ENCODE peak calls at places on chromosomes 6 and 20, in six cellular contexts. One of them, this sample, is unnamed.
A peak's percentile ranks its signal among the peaks of the same experiment; 100 is the strongest.

GRCh38 chr20:891121-892080 is 24.7 kb downstream of the ANGPT4 start:
- DNase-seq in right atrium auricular region: peak; percentile 74
- DNase-seq in astrocyte of the cerebellum: peak; percentile 52
- DNase-seq in foreskin fibroblast: no peak
- DNase-seq in natural killer cell: no peak
- DNase-seq in lower lobe of right lung: no peak
- DNase-seq in this sample: peak; percentile 80

GRCh38 chr20:22652685-22653568 is 68.6 kb upstream of the FOXA2 start:
- DNase-seq in astrocyte of the cerebellum: no peak
- DNase-seq in lower lobe of right lung: no peak
- DNase-seq in right atrium auricular region: no peak
- DNase-seq in natural killer cell: no peak
- DNase-seq in foreskin fibroblast: no peak
- DNase-seq in this sample: no peak

GRCh38 chr6:137657351-137657911 is 163.2 kb upstream of the OLIG3 start:
- DNase-seq in right atrium auricular region: no peak
- DNase-seq in natural killer cell: no peak
- DNase-seq in foreskin fibroblast: no peak
- DNase-seq in lower lobe of right lung: no peak
- DNase-seq in astrocyte of the cerebellum: no peak
- DNase-seq in this sample: no peak

GRCh38 chr6:134074151-134074712 is 21.8 kb upstream of the SLC2A12 start:
- DNase-seq in right atrium auricular region: no peak
- DNase-seq in lower lobe of right lung: no peak
- DNase-seq in foreskin fibroblast: no peak
- DNase-seq in natural killer cell: no peak
- DNase-seq in astrocyte of the cerebellum: no peak
- DNase-seq in this sample: no peak

GRCh38 chr6:157090736-157091135 is 232.6 kb downstream of the TMEM242 start:
- DNase-seq in astrocyte of the cerebellum: no peak
- DNase-seq in lower lobe of right lung: no peak
- DNase-seq in foreskin fibroblast: no peak
- DNase-seq in natural killer cell: no peak
- DNase-seq in right atrium auricular region: no peak
- DNase-seq in this sample: no peak

GRCh38 chr6:36169023-36170007 is 27.2 kb upstream of the BRPF3 start:
- DNase-seq in foreskin fibroblast: no peak
- DNase-seq in right atrium auricular region: no peak
- DNase-seq in lower lobe of right lung: no peak
- DNase-seq in astrocyte of the cerebellum: no peak
- DNase-seq in natural killer cell: no peak
- DNase-seq in this sample: no peak

GRCh38 chr20:4601630-4602296 is 119.9 kb upstream of the PRND start:
- DNase-seq in lower lobe of right lung: no peak
- DNase-seq in right atrium auricular region: no peak
- DNase-seq in natural killer cell: no peak
- DNase-seq in astrocyte of the cerebellum: no peak
- DNase-seq in foreskin fibroblast: no peak
- DNase-seq in this sample: no peak

GRCh38 chr6:91106083-91106482 is 519.2 kb upstream of the MAP3K7 start:
- DNase-seq in astrocyte of the cerebellum: no peak
- DNase-seq in right atrium auricular region: no peak
- DNase-seq in natural killer cell: no peak
- DNase-seq in foreskin fibroblast: no peak
- DNase-seq in lower lobe of right lung: no peak
- DNase-seq in this sample: no peak

GRCh38 chr6:80404889-80405288 is 298.4 kb downstream of the BCKDHB start:
- DNase-seq in lower lobe of right lung: no peak
- DNase-seq in foreskin fibroblast: no peak
- DNase-seq in natural killer cell: no peak
- DNase-seq in right atrium auricular region: no peak
- DNase-seq in astrocyte of the cerebellum: no peak
- DNase-seq in this sample: no peak

GRCh38 chr6:91434135-91434534 is 847.3 kb upstream of the MAP3K7 start:
- DNase-seq in astrocyte of the cerebellum: no peak
- DNase-seq in right atrium auricular region: no peak
- DNase-seq in lower lobe of right lung: no peak
- DNase-seq in natural killer cell: no peak
- DNase-seq in foreskin fibroblast: no peak
- DNase-seq in this sample: no peak

GRCh38 chr20:56762401-56762800 is 133.3 kb downstream of the TFAP2C start:
- DNase-seq in natural killer cell: no peak
- DNase-seq in right atrium auricular region: no peak
- DNase-seq in foreskin fibroblast: no peak
- DNase-seq in lower lobe of right lung: no peak
- DNase-seq in astrocyte of the cerebellum: no peak
- DNase-seq in this sample: no peak

GRCh38 chr6:35370799-35371493 is 28.6 kb downstream of the PPARD start:
- DNase-seq in lower lobe of right lung: peak; percentile 55
- DNase-seq in astrocyte of the cerebellum: no peak
- DNase-seq in right atrium auricular region: no peak
- DNase-seq in natural killer cell: no peak
- DNase-seq in foreskin fibroblast: no peak
- DNase-seq in this sample: peak; percentile 84

GRCh38 chr6:136312975-136313374 is 23.3 kb upstream of the BCLAF1 start:
- DNase-seq in astrocyte of the cerebellum: no peak
- DNase-seq in natural killer cell: no peak
- DNase-seq in foreskin fibroblast: no peak
- DNase-seq in right atrium auricular region: no peak
- DNase-seq in lower lobe of right lung: no peak
- DNase-seq in this sample: no peak

GRCh38 chr6:35048631-35049083 is 92.5 kb downstream of the TCP11 start:
- DNase-seq in lower lobe of right lung: no peak
- DNase-seq in natural killer cell: no peak
- DNase-seq in right atrium auricular region: no peak
- DNase-seq in astrocyte of the cerebellum: peak; percentile 59
- DNase-seq in foreskin fibroblast: peak; percentile 73
- DNase-seq in this sample: peak; percentile 78

GRCh38 chr6:105681061-105681460 is 278.2 kb upstream of the PREP start:
- DNase-seq in natural killer cell: no peak
- DNase-seq in astrocyte of the cerebellum: no peak
- DNase-seq in right atrium auricular region: no peak
- DNase-seq in foreskin fibroblast: no peak
- DNase-seq in lower lobe of right lung: no peak
- DNase-seq in this sample: no peak

GRCh38 chr6:149060985-149061760 is 256.3 kb upstream of the TAB2 start:
- DNase-seq in foreskin fibroblast: no peak
- DNase-seq in right atrium auricular region: no peak
- DNase-seq in astrocyte of the cerebellum: no peak
- DNase-seq in lower lobe of right lung: no peak
- DNase-seq in natural killer cell: no peak
- DNase-seq in this sample: no peak

GRCh38 chr20:10571313-10571815 is 102.4 kb downstream of the JAG1 start:
- DNase-seq in foreskin fibroblast: no peak
- DNase-seq in right atrium auricular region: no peak
- DNase-seq in lower lobe of right lung: no peak
- DNase-seq in astrocyte of the cerebellum: no peak
- DNase-seq in natural killer cell: no peak
- DNase-seq in this sample: no peak

GRCh38 chr6:35973670-35974222 is 50.7 kb downstream of the SLC26A8 start:
- DNase-seq in lower lobe of right lung: no peak
- DNase-seq in foreskin fibroblast: no peak
- DNase-seq in natural killer cell: no peak
- DNase-seq in astrocyte of the cerebellum: no peak
- DNase-seq in right atrium auricular region: no peak
- DNase-seq in this sample: no peak

GRCh38 chr6:157148391-157149323 is 174.7 kb downstream of the TMEM242 start:
- DNase-seq in lower lobe of right lung: no peak
- DNase-seq in natural killer cell: no peak
- DNase-seq in astrocyte of the cerebellum: peak; percentile 91
- DNase-seq in foreskin fibroblast: peak; percentile 94
- DNase-seq in right atrium auricular region: no peak
- DNase-seq in this sample: no peak

GRCh38 chr6:4969609-4970285 is 34.1 kb downstream of the RPP40 start:
- DNase-seq in astrocyte of the cerebellum: no peak
- DNase-seq in foreskin fibroblast: no peak
- DNase-seq in natural killer cell: no peak
- DNase-seq in right atrium auricular region: no peak
- DNase-seq in lower lobe of right lung: no peak
- DNase-seq in this sample: no peak

GRCh38 chr6:35170166-35170565 is 29.0 kb upstream of the TCP11 start:
- DNase-seq in foreskin fibroblast: peak; percentile 76
- DNase-seq in natural killer cell: no peak
- DNase-seq in astrocyte of the cerebellum: no peak
- DNase-seq in lower lobe of right lung: no peak
- DNase-seq in right atrium auricular region: no peak
- DNase-seq in this sample: no peak

GRCh38 chr6:61210549-61210948 is 1075.5 kb downstream of the KHDRBS2 start:
- DNase-seq in lower lobe of right lung: no peak
- DNase-seq in right atrium auricular region: no peak
- DNase-seq in foreskin fibroblast: no peak
- DNase-seq in astrocyte of the cerebellum: no peak
- DNase-seq in natural killer cell: no peak
- DNase-seq in this sample: no peak

GRCh38 chr6:41561931-41562632 is 15.9 kb downstream of the FOXP4 start:
- DNase-seq in right atrium auricular region: no peak
- DNase-seq in foreskin fibroblast: no peak
- DNase-seq in natural killer cell: no peak
- DNase-seq in lower lobe of right lung: no peak
- DNase-seq in astrocyte of the cerebellum: no peak
- DNase-seq in this sample: no peak

GRCh38 chr6:4805553-4806307 is 29.5 kb downstream of the CDYL start:
- DNase-seq in right atrium auricular region: no peak
- DNase-seq in lower lobe of right lung: peak; percentile 63
- DNase-seq in natural killer cell: no peak
- DNase-seq in astrocyte of the cerebellum: no peak
- DNase-seq in foreskin fibroblast: peak; percentile 24
- DNase-seq in this sample: no peak

GRCh38 chr6:110233769-110234374 is 53.6 kb downstream of the CDC40 start:
- DNase-seq in astrocyte of the cerebellum: no peak
- DNase-seq in lower lobe of right lung: no peak
- DNase-seq in natural killer cell: no peak
- DNase-seq in right atrium auricular region: no peak
- DNase-seq in foreskin fibroblast: no peak
- DNase-seq in this sample: no peak

GRCh38 chr6:169839029-169839481 is 87.6 kb downstream of the ERMARD start:
- DNase-seq in natural killer cell: no peak
- DNase-seq in lower lobe of right lung: no peak
- DNase-seq in astrocyte of the cerebellum: no peak
- DNase-seq in right atrium auricular region: peak; percentile 32
- DNase-seq in foreskin fibroblast: no peak
- DNase-seq in this sample: no peak
- TF ChIP-seq CTCF in natural killer cell: no peak
- TF ChIP-seq CTCF in lower lobe of right lung: no peak
- TF ChIP-seq CTCF in astrocyte of the cerebellum: no peak
- TF ChIP-seq CTCF in right atrium auricular region: no peak
- TF ChIP-seq CTCF in foreskin fibroblast: no peak
- TF ChIP-seq CTCF in this sample: no peak

GRCh38 chr6:166774292-166774691 is 147.2 kb upstream of the RPS6KA2 start:
- DNase-seq in foreskin fibroblast: no peak
- DNase-seq in natural killer cell: no peak
- DNase-seq in right atrium auricular region: peak; percentile 50
- DNase-seq in astrocyte of the cerebellum: no peak
- DNase-seq in lower lobe of right lung: no peak
- DNase-seq in this sample: no peak

GRCh38 chr6:166774770-166775169 is 147.7 kb upstream of the RPS6KA2 start:
- DNase-seq in astrocyte of the cerebellum: no peak
- DNase-seq in right atrium auricular region: no peak
- DNase-seq in foreskin fibroblast: no peak
- DNase-seq in natural killer cell: no peak
- DNase-seq in lower lobe of right lung: no peak
- DNase-seq in this sample: no peak

GRCh38 chr6:166770216-166771116 is 143.4 kb upstream of the RPS6KA2 start:
- DNase-seq in right atrium auricular region: peak; percentile 44
- DNase-seq in natural killer cell: no peak
- DNase-seq in astrocyte of the cerebellum: no peak
- DNase-seq in lower lobe of right lung: no peak
- DNase-seq in foreskin fibroblast: no peak
- DNase-seq in this sample: no peak

GRCh38 chr6:166771701-166772100 is 144.7 kb upstream of the RPS6KA2 start:
- DNase-seq in lower lobe of right lung: no peak
- DNase-seq in foreskin fibroblast: no peak
- DNase-seq in astrocyte of the cerebellum: no peak
- DNase-seq in right atrium auricular region: peak; percentile 55
- DNase-seq in natural killer cell: no peak
- DNase-seq in this sample: no peak

GRCh38 chr6:166772518-166772917 is 145.5 kb upstream of the RPS6KA2 start:
- DNase-seq in right atrium auricular region: peak; percentile 16
- DNase-seq in natural killer cell: no peak
- DNase-seq in astrocyte of the cerebellum: no peak
- DNase-seq in foreskin fibroblast: no peak
- DNase-seq in lower lobe of right lung: no peak
- DNase-seq in this sample: no peak
- TF ChIP-seq CTCF in right atrium auricular region: no peak
- TF ChIP-seq CTCF in natural killer cell: no peak
- TF ChIP-seq CTCF in astrocyte of the cerebellum: peak; percentile 19
- TF ChIP-seq CTCF in foreskin fibroblast: no peak
- TF ChIP-seq CTCF in lower lobe of right lung: no peak
- TF ChIP-seq CTCF in this sample: no peak

GRCh38 chr6:70549327-70549726 is 17.4 kb upstream of the SDHAF4 start:
- DNase-seq in foreskin fibroblast: no peak
- DNase-seq in natural killer cell: no peak
- DNase-seq in lower lobe of right lung: no peak
- DNase-seq in astrocyte of the cerebellum: no peak
- DNase-seq in right atrium auricular region: no peak
- DNase-seq in this sample: no peak

GRCh38 chr6:70552974-70553373 is 13.8 kb upstream of the SDHAF4 start:
- DNase-seq in lower lobe of right lung: no peak
- DNase-seq in right atrium auricular region: no peak
- DNase-seq in astrocyte of the cerebellum: no peak
- DNase-seq in natural killer cell: no peak
- DNase-seq in foreskin fibroblast: no peak
- DNase-seq in this sample: no peak

GRCh38 chr6:70551566-70551965 is 15.2 kb upstream of the SDHAF4 start:
- DNase-seq in foreskin fibroblast: no peak
- DNase-seq in astrocyte of the cerebellum: no peak
- DNase-seq in lower lobe of right lung: no peak
- DNase-seq in right atrium auricular region: no peak
- DNase-seq in natural killer cell: no peak
- DNase-seq in this sample: no peak

GRCh38 chr6:70547905-70548304 is 18.8 kb upstream of the SDHAF4 start:
- DNase-seq in right atrium auricular region: no peak
- DNase-seq in foreskin fibroblast: no peak
- DNase-seq in lower lobe of right lung: no peak
- DNase-seq in astrocyte of the cerebellum: no peak
- DNase-seq in natural killer cell: no peak
- DNase-seq in this sample: no peak

DNA sequence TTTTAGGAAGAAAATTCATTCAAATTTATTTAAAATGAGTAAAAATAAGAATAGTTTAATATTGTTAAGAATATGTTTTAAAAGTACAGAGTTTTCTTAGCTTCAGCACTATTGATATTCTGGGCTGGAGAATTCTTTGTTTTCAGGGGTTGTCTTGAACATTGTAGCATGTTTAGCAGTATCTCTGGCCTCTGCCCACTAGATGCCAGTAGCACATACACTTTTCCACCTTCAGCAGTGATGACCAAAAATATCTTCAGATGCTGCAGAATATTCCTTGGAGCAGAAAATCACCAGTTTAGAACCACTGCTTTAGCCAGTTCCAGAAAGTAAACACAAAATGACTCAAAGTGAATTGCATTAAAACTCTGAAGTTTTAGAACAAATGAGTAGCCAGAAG is 19.4 kb upstream of the SDHAF4 start:
- DNase-seq in lower lobe of right lung: no peak
- DNase-seq in right atrium auricular region: no peak
- DNase-seq in astrocyte of the cerebellum: no peak
- DNase-seq in natural killer cell: no peak
- DNase-seq in foreskin fibroblast: peak; percentile 7
- DNase-seq in this sample: no peak
- TF ChIP-seq CTCF in lower lobe of right lung: peak; percentile 21
- TF ChIP-seq CTCF in right atrium auricular region: peak; percentile 59
- TF ChIP-seq CTCF in astrocyte of the cerebellum: peak; percentile 62
- TF ChIP-seq CTCF in natural killer cell: no peak
- TF ChIP-seq CTCF in foreskin fibroblast: peak; percentile 49
- TF ChIP-seq CTCF in this sample: no peak

GRCh38 chr20:63044204-63044600 is 37.4 kb upstream of the BHLHE23 start:
- DNase-seq in astrocyte of the cerebellum: no peak
- DNase-seq in right atrium auricular region: no peak
- DNase-seq in foreskin fibroblast: no peak
- DNase-seq in lower lobe of right lung: peak; percentile 20
- DNase-seq in natural killer cell: no peak
- DNase-seq in this sample: no peak
- TF ChIP-seq CTCF in astrocyte of the cerebellum: no peak
- TF ChIP-seq CTCF in right atrium auricular region: no peak
- TF ChIP-seq CTCF in foreskin fibroblast: no peak
- TF ChIP-seq CTCF in lower lobe of right lung: no peak
- TF ChIP-seq CTCF in natural killer cell: no peak
- TF ChIP-seq CTCF in this sample: no peak